ENCODE peak calls at places on chromosomes 5 and 9, in seven cellular contexts. M is GDM1, U is stomach, P is HS-27A, H is A549, L is GM20000, K is colonic mucosa. R is an unnamed sample.

GRCh38 chr9:18404482-18405029 is 69.4 kb upstream of the ADAMTSL1 start:
- DNase-seq in U (no peak), M (no peak), L (no peak), K (no peak), P (no peak), H (no peak), R (no peak)

GRCh38 chr9:125126019-125126746 is 17.1 kb downstream of the SCAI start:
- DNase-seq in P (peak), H (peak), K (peak), U (peak), M (peak), L (peak), R (peak)

GRCh38 chr5:84191296-84191695 is 193.4 kb downstream of the EDIL3 start:
- DNase-seq in U (no peak), H (no peak), L (no peak), P (no peak), M (no peak), K (peak), R (no peak)

GRCh38 chr5:17056056-17056690 is 120.1 kb upstream of the MYO10 start:
- DNase-seq in H (peak), L (no peak), U (no peak), K (peak), M (no peak), P (no peak), R (no peak)

GRCh38 chr5:117110548-117110947 is 535.9 kb upstream of the SEMA6A start:
- DNase-seq in L (no peak), M (no peak), U (no peak), P (no peak), K (no peak), H (no peak), R (no peak)

GRCh38 chr9:37262410-37262809 is 142.0 kb downstream of the ZCCHC7 start:
- DNase-seq in H (peak), M (no peak), U (no peak), L (no peak), P (no peak), K (no peak), R (no peak)

GRCh38 chr5:40879163-40879942 is 29.9 kb upstream of the C7 start:
- DNase-seq in M (no peak), H (peak), U (no peak), L (peak), K (no peak), P (peak), R (no peak)

GRCh38 chr9:97954550-97954989 is 16.6 kb upstream of the HEMGN start:
- DNase-seq in L (peak), H (peak), M (peak), P (peak), K (peak), U (peak), R (no peak)

GRCh38 chr5:18091758-18092157 is 457.5 kb downstream of the TAF11L14 start:
- DNase-seq in H (no peak), U (no peak), P (no peak), L (no peak), K (no peak), M (no peak), R (no peak)

GRCh38 chr5:43729846-43730478 is 127.0 kb downstream of the NNT start:
- DNase-seq in H (peak), K (no peak), M (no peak), L (peak), P (peak), U (no peak), R (no peak)

GRCh38 chr9:35689601-35690446 is at the start of gene TPM2:
- DNase-seq in U (peak), K (peak), L (peak), P (no peak), H (peak), M (no peak), R (no peak)

GRCh38 chr5:73615085-73615484 is 10.9 kb upstream of the ARHGEF28 start:
- DNase-seq in M (no peak), P (no peak), H (peak), K (peak), U (no peak), L (no peak), R (no peak)

GRCh38 chr5:133508845-133509741 is 103.2 kb downstream of the FSTL4 start:
- DNase-seq in K (no peak), L (no peak), U (no peak), M (no peak), P (no peak), H (no peak), R (no peak)

R was measured in GM12878.